ENCODE peak calls at places on chromosomes 13 and 19, in ten cellular contexts. E is lower lobe of right lung; H is HAP-1; A is lung; U is fibroblast of lung; Z is NT2/D1; V is CD8-positive, alpha-beta memory T cell; C is sigmoid colon; J is MG63; Q is GM23248. P is an unnamed sample. For H3K9me3, the result is how much of the 10 kb centered on the place peaks cover.

GRCh38 chr13:113586661-113587479 is 2.3 kb downstream of the TFDP1 start:
- DNase-seq in Z (no peak), Q (no peak), C (peak), U (no peak), A (no peak), H (peak), V (no peak), E (peak), J (no peak), P (peak)

GRCh38 chr19:42095814-42096230 is 19.9 kb downstream of the ZNF574 start:
- DNase-seq in E (peak), Z (no peak), J (no peak), U (no peak), A (no peak), C (no peak), H (peak), Q (no peak), V (no peak), P (no peak)

GRCh38 chr19:47897857-47898256 is 11.7 kb upstream of the SULT2A1 start:
- DNase-seq in C (peak), Z (no peak), V (no peak), Q (no peak), A (no peak), E (no peak), H (no peak), U (no peak), J (no peak), P (no peak)

GRCh38 chr19:41431426-41432386 is 4.5 kb upstream of the B3GNT8 start:
- DNase-seq in A (no peak), H (no peak), U (peak), E (peak), J (no peak), V (no peak), Z (no peak), Q (peak), C (no peak), P (peak)

GRCh38 chr19:31338069-31338767 is 11.0 kb downstream of the TSHZ3 start:
- DNase-seq in A (no peak), H (peak), E (no peak), Z (no peak), J (peak), U (peak), Q (peak), C (peak), V (no peak), P (peak)

GRCh38 chr13:74290324-74290773 is 156.1 kb upstream of the KLF12 start:
- DNase-seq in Q (peak), U (peak), V (no peak), E (no peak), Z (no peak), C (no peak), H (peak), J (peak), A (no peak), P (no peak)

GRCh38 chr13:20482275-20482761 is 43.3 kb downstream of the CRYL1 start:
- DNase-seq in H (peak), E (no peak), U (peak), C (no peak), A (no peak), Q (no peak), J (no peak), V (no peak), Z (no peak), P (no peak)

GRCh38 chr13:91868351-91868750 is 469.9 kb downstream of the GPC5 start:
- DNase-seq in V (no peak), Z (no peak), A (no peak), U (no peak), E (no peak), H (no peak), J (no peak), Q (no peak), C (no peak), P (no peak)

GRCh38 chr13:48542138-48542537 is 9.3 kb upstream of the RCBTB2 start:
- DNase-seq in C (no peak), Q (no peak), V (no peak), H (no peak), Z (no peak), A (no peak), E (no peak), J (no peak), U (no peak), P (no peak)

GRCh38 chr19:941292-942132 is 15.7 kb downstream of the ARID3A start:
- DNase-seq in U (no peak), H (no peak), Q (no peak), J (no peak), C (no peak), V (no peak), E (no peak), Z (no peak), A (no peak), P (no peak)
- H3K9me3 ChIP-seq in U (under half), H (under half), Q (under half), J (under half), C (under half), V (under half), E (under half), Z (under half), A (under half), P (under half)

DNA sequence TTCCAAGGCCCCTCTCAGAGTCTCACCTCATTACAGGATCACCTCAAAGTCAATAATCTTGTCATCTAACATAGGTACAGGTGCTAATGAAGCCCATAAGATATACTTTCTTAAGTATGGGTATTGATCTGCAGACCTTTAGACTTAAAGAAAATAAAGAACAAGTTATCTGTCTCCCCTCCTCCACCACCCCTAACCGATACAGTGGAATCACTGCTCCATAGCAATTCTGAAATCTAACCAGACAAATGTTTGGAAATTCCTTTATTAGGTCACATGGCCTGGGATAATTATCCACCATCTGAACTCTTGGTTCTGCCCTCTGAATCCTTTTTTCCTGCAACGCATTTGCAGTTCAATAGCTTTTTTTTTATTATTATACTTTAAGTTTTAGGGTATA is 4.5 kb upstream of the ZNF470 start:
- DNase-seq in C (no peak), E (no peak), V (no peak), A (no peak), U (no peak), J (no peak), Z (no peak), Q (no peak), H (no peak), P (no peak)
- H3K9me3 ChIP-seq in C (under half), E (half or more), V (under half), A (under half), U (under half), J (under half), Z (half or more), Q (under half), H (under half), P (under half)

GRCh38 chr19:2852598-2852997 is 11.3 kb downstream of the ZNF555 start:
- DNase-seq in J (no peak), V (no peak), A (no peak), E (no peak), C (no peak), Q (no peak), U (peak), Z (no peak), H (no peak), P (no peak)
- H3K9me3 ChIP-seq in J (under half), V (under half), A (under half), E (half or more), C (under half), Q (under half), U (under half), Z (half or more), H (half or more), P (half or more)

GRCh38 chr19:23382955-23383354 is 12.3 kb downstream of the ZNF91 start:
- DNase-seq in H (no peak), U (no peak), A (no peak), E (no peak), Z (no peak), J (no peak), V (no peak), C (no peak), Q (no peak), P (no peak)

GRCh38 chr19:23384166-23384565 is 11.1 kb downstream of the ZNF91 start:
- DNase-seq in V (no peak), A (no peak), Z (no peak), E (no peak), J (no peak), Q (no peak), U (no peak), C (no peak), H (no peak), P (no peak)

GRCh38 chr19:23381114-23381513 is 14.2 kb downstream of the ZNF91 start:
- DNase-seq in Z (no peak), C (no peak), E (no peak), U (no peak), Q (no peak), V (no peak), H (no peak), J (no peak), A (no peak), P (no peak)

GRCh38 chr19:23377276-23377675 is 18.0 kb downstream of the ZNF91 start:
- DNase-seq in V (no peak), U (no peak), H (no peak), A (no peak), Q (no peak), J (no peak), E (no peak), C (no peak), Z (no peak), P (no peak)

DNA sequence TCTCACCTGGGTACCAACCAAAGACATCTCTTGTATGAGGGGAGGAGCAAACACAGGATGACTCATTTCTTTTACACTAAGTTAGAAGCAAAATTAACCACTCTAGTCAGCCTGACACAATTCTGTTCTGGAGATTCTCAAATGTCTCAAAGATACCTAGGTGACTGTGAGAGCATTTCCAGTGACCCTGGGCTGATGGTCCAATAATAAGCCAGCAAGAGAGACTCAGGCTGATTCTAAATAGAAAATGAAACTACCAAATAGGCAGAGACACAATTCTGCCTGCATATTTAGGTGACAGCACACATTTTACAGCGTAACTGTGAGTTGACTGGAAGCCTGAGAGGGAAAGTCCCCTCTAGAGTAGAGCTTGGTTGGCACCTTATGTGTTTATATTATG is 16.3 kb downstream of the ZNF91 start:
- DNase-seq in Q (no peak), C (no peak), H (no peak), V (no peak), U (no peak), J (no peak), E (no peak), A (no peak), Z (no peak), P (no peak)
- H3K9me3 ChIP-seq in Q (under half), C (under half), H (under half), V (under half), U (under half), J (under half), E (half or more), A (under half), Z (half or more), P (under half)

GRCh38 chr19:49423985-49424303 is 703 bp upstream of the PTH2 start:
- DNase-seq in V (no peak), E (no peak), U (no peak), J (no peak), C (no peak), Z (no peak), H (no peak), A (no peak), Q (no peak), P (no peak)
- H3K9me3 ChIP-seq in V (under half), E (under half), U (under half), J (under half), C (under half), Z (under half), H (under half), A (under half), Q (under half), P (under half)

GRCh38 chr19:37389234-37389633 is 18.3 kb downstream of the ZNF527 start:
- DNase-seq in Q (no peak), Z (no peak), U (no peak), C (no peak), V (no peak), E (no peak), J (no peak), H (no peak), A (no peak), P (no peak)
- H3K9me3 ChIP-seq in Q (under half), Z (half or more), U (under half), C (under half), V (half or more), E (half or more), J (half or more), H (under half), A (under half), P (under half)

GRCh38 chr13:43573787-43574562 is 212.8 kb downstream of the ENOX1 start:
- DNase-seq in H (no peak), E (no peak), V (no peak), J (no peak), U (peak), Z (no peak), A (no peak), C (no peak), Q (no peak), P (no peak)
- H3K9me3 ChIP-seq in H (under half), E (under half), V (under half), J (under half), U (under half), Z (under half), A (under half), C (under half), Q (under half), P (under half)

P was measured in right atrium auricular region.